ENCODE peak calls at places on chromosomes 11 and 22, in four cellular contexts. V is hippocampal formation, M is GDM1, Q is colonic mucosa. Z is an unnamed sample.

GRCh38 chr22:22687638-22688500 is 43.5 kb downstream of the GGTLC2 start:
- DNase-seq in V (peak; percentile 8), M (peak; percentile 24), Q (peak; percentile 48), Z (peak; percentile 34)

GRCh38 chr11:65551572-65552398 is 6.4 kb downstream of the LTBP3 start:
- DNase-seq in V (no peak), M (peak; percentile 45), Q (peak; percentile 91), Z (peak; percentile 81)

GRCh38 chr11:36931167-36931566 is 333.1 kb upstream of the RAG2 start:
- DNase-seq in V (no peak), M (no peak), Q (no peak), Z (no peak)

GRCh38 chr11:107397357-107397756 is 60.3 kb downstream of the CWF19L2 start:
- DNase-seq in V (no peak), M (no peak), Q (no peak), Z (no peak)

GRCh38 chr11:66032962-66033735 is 6.9 kb upstream of the CATSPER1 start:
- DNase-seq in V (no peak), M (no peak), Q (no peak), Z (no peak)

GRCh38 chr11:120142072-120142423 is 4.1 kb upstream of the TRIM29 start:
- DNase-seq in V (no peak), M (no peak), Q (no peak), Z (no peak)

GRCh38 chr22:48367731-48368130 is 1459.9 kb downstream of the BRD1 start:
- DNase-seq in V (no peak), M (no peak), Q (no peak), Z (no peak)

GRCh38 chr11:130246270-130246669 is 68.4 kb downstream of the ZBTB44 start:
- DNase-seq in V (no peak), M (no peak), Q (no peak), Z (no peak)

GRCh38 chr11:3370268-3370870 is 8.6 kb downstream of the ZNF195 start:
- DNase-seq in V (no peak), M (no peak), Q (no peak), Z (no peak)

GRCh38 chr11:68471360-68472340 is 11.1 kb downstream of the PPP6R3 start:
- DNase-seq in V (no peak), M (peak; percentile 76), Q (no peak), Z (no peak)

GRCh38 chr11:64226507-64227051 is 505 bp downstream of the NUDT22 start:
- DNase-seq in V (no peak), M (no peak), Q (peak; percentile 79), Z (peak; percentile 68)

GRCh38 chr11:2346586-2347335 is 30.3 kb upstream of the CD81 start:
- DNase-seq in V (no peak), M (no peak), Q (no peak), Z (no peak)

GRCh38 chr11:107576497-107577086 is 11.1 kb upstream of the ALKBH8 start:
- DNase-seq in V (peak; percentile 43), M (no peak), Q (peak; percentile 37), Z (peak; percentile 58)

GRCh38 chr11:61945191-61945590 is 5.0 kb upstream of the BEST1 start:
- DNase-seq in V (no peak), M (no peak), Q (no peak), Z (no peak)

GRCh38 chr11:86021390-86021789 is 47.5 kb downstream of the PICALM start:
- DNase-seq in V (no peak), M (peak; percentile 19), Q (no peak), Z (no peak)

GRCh38 chr11:101321222-101321621 is 191.6 kb upstream of the PGR start:
- DNase-seq in V (no peak), M (no peak), Q (no peak), Z (no peak)

GRCh38 chr11:104897891-104898684 is at the start of gene CASP12:
- DNase-seq in V (no peak), M (no peak), Q (no peak), Z (no peak)

GRCh38 chr22:37410174-37411055 is 16.9 kb downstream of the ELFN2 start:
- DNase-seq in V (no peak), M (no peak), Q (no peak), Z (no peak)

GRCh38 chr22:28023036-28023435 is 104.0 kb upstream of the PITPNB start:
- DNase-seq in V (no peak), M (no peak), Q (peak; percentile 13), Z (no peak)

GRCh38 chr11:77152846-77153245 is 24.8 kb downstream of the MYO7A start:
- DNase-seq in V (no peak), M (no peak), Q (no peak), Z (no peak)

GRCh38 chr11:83681944-83682644 is 395.9 kb upstream of the CCDC90B start:
- DNase-seq in V (no peak), M (no peak), Q (no peak), Z (no peak)

GRCh38 chr11:36376315-36376887 is 80.3 kb downstream of the PRR5L start:
- DNase-seq in V (no peak), M (peak; percentile 62), Q (peak; percentile 82), Z (peak; percentile 32)

GRCh38 chr11:27018902-27019544 is 21.6 kb upstream of the BBOX1 start:
- DNase-seq in V (no peak), M (no peak), Q (no peak), Z (no peak)

GRCh38 chr11:14336507-14337503 is 22.2 kb downstream of the RRAS2 start:
- DNase-seq in V (no peak), M (no peak), Q (no peak), Z (no peak)

GRCh38 chr22:47195676-47196492 is 433.4 kb downstream of the TBC1D22A start:
- DNase-seq in V (no peak), M (no peak), Q (peak; percentile 11), Z (peak; percentile 18)

GRCh38 chr22:46602025-46602424 is 18.2 kb upstream of the GRAMD4 start:
- DNase-seq in V (no peak), M (no peak), Q (no peak), Z (no peak)